ENCODE peak calls at places on chromosomes 3 and 15, in seven cellular contexts. One of them, this sample, is unnamed.

GRCh38 chr3:194265505-194265892 is 85.6 kb downstream of the CPN2 start:
- DNase-seq in K562: no peak
- DNase-seq in HCT116: no peak
- DNase-seq in DND-41: no peak
- DNase-seq in colonic mucosa: peak; percentile 64
- DNase-seq in BE2C: peak; percentile 73
- DNase-seq in IMR-90: peak; percentile 93
- DNase-seq in this sample: peak; percentile 97

GRCh38 chr3:113968986-113969385 is 21.2 kb downstream of the ZDHHC23 start:
- DNase-seq in K562: no peak
- DNase-seq in HCT116: no peak
- DNase-seq in DND-41: no peak
- DNase-seq in colonic mucosa: no peak
- DNase-seq in BE2C: no peak
- DNase-seq in IMR-90: no peak
- DNase-seq in this sample: no peak

GRCh38 chr3:42691861-42692666 is 6.7 kb downstream of the KLHL40 start:
- DNase-seq in K562: no peak
- DNase-seq in HCT116: no peak
- DNase-seq in DND-41: no peak
- DNase-seq in colonic mucosa: no peak
- DNase-seq in BE2C: no peak
- DNase-seq in IMR-90: no peak
- DNase-seq in this sample: no peak

GRCh38 chr3:141271279-141272033 is 39.8 kb downstream of the PXYLP1 start:
- DNase-seq in K562: no peak
- DNase-seq in HCT116: no peak
- DNase-seq in DND-41: no peak
- DNase-seq in colonic mucosa: no peak
- DNase-seq in BE2C: no peak
- DNase-seq in IMR-90: no peak
- DNase-seq in this sample: no peak

GRCh38 chr15:38883987-38884386 is 319.4 kb upstream of the RASGRP1 start:
- DNase-seq in K562: no peak
- DNase-seq in HCT116: no peak
- DNase-seq in DND-41: no peak
- DNase-seq in colonic mucosa: no peak
- DNase-seq in BE2C: peak; percentile 43
- DNase-seq in IMR-90: peak; percentile 27
- DNase-seq in this sample: no peak

GRCh38 chr15:52678036-52678467 is 1.1 kb downstream of the ATOSA start:
- DNase-seq in K562: peak; percentile 61
- DNase-seq in HCT116: no peak
- DNase-seq in DND-41: peak; percentile 56
- DNase-seq in colonic mucosa: peak; percentile 70
- DNase-seq in BE2C: peak; percentile 45
- DNase-seq in IMR-90: peak; percentile 65
- DNase-seq in this sample: peak; percentile 73

GRCh38 chr3:52848617-52849016 is 13.8 kb upstream of the MUSTN1 start:
- DNase-seq in K562: peak; percentile 37
- DNase-seq in HCT116: no peak
- DNase-seq in DND-41: no peak
- DNase-seq in colonic mucosa: no peak
- DNase-seq in BE2C: no peak
- DNase-seq in IMR-90: peak; percentile 91
- DNase-seq in this sample: peak; percentile 51

GRCh38 chr3:134307425-134307824 is 56.8 kb upstream of the RYK start:
- DNase-seq in K562: no peak
- DNase-seq in HCT116: no peak
- DNase-seq in DND-41: no peak
- DNase-seq in colonic mucosa: no peak
- DNase-seq in BE2C: no peak
- DNase-seq in IMR-90: no peak
- DNase-seq in this sample: no peak

GRCh38 chr3:49161808-49162530 is 4.2 kb downstream of the CCDC71 start:
- DNase-seq in K562: no peak
- DNase-seq in HCT116: no peak
- DNase-seq in DND-41: no peak
- DNase-seq in colonic mucosa: no peak
- DNase-seq in BE2C: no peak
- DNase-seq in IMR-90: no peak
- DNase-seq in this sample: no peak

GRCh38 chr15:72515591-72516389 is 41.7 kb downstream of the ARIH1 start:
- DNase-seq in K562: no peak
- DNase-seq in HCT116: no peak
- DNase-seq in DND-41: no peak
- DNase-seq in colonic mucosa: no peak
- DNase-seq in BE2C: no peak
- DNase-seq in IMR-90: peak; percentile 20
- DNase-seq in this sample: no peak

GRCh38 chr3:134348524-134348923 is 25.7 kb downstream of the AMOTL2 start:
- DNase-seq in K562: no peak
- DNase-seq in HCT116: peak; percentile 48
- DNase-seq in DND-41: no peak
- DNase-seq in colonic mucosa: no peak
- DNase-seq in BE2C: no peak
- DNase-seq in IMR-90: peak; percentile 80
- DNase-seq in this sample: peak; percentile 88

GRCh38 chr15:87733005-87733404 is 523.5 kb downstream of the NTRK3 start:
- DNase-seq in K562: no peak
- DNase-seq in HCT116: no peak
- DNase-seq in DND-41: no peak
- DNase-seq in colonic mucosa: no peak
- DNase-seq in BE2C: peak; percentile 40
- DNase-seq in IMR-90: peak; percentile 50
- DNase-seq in this sample: no peak

GRCh38 chr15:68389936-68390790 is 41.8 kb downstream of the ITGA11 start:
- DNase-seq in K562: no peak
- DNase-seq in HCT116: no peak
- DNase-seq in DND-41: no peak
- DNase-seq in colonic mucosa: no peak
- DNase-seq in BE2C: peak; percentile 20
- DNase-seq in IMR-90: peak; percentile 74
- DNase-seq in this sample: no peak

GRCh38 chr3:140953028-140953960 is 11.7 kb downstream of the SLC25A36 start:
- DNase-seq in K562: peak; percentile 65
- DNase-seq in HCT116: no peak
- DNase-seq in DND-41: no peak
- DNase-seq in colonic mucosa: no peak
- DNase-seq in BE2C: no peak
- DNase-seq in IMR-90: peak; percentile 81
- DNase-seq in this sample: no peak

GRCh38 chr3:47496892-47497291 is 16.6 kb downstream of the ELP6 start:
- DNase-seq in K562: no peak
- DNase-seq in HCT116: no peak
- DNase-seq in DND-41: no peak
- DNase-seq in colonic mucosa: no peak
- DNase-seq in BE2C: no peak
- DNase-seq in IMR-90: no peak
- DNase-seq in this sample: no peak

GRCh38 chr3:25686766-25687165 is 22.1 kb upstream of the TOP2B start:
- DNase-seq in K562: no peak
- DNase-seq in HCT116: no peak
- DNase-seq in DND-41: no peak
- DNase-seq in colonic mucosa: no peak
- DNase-seq in BE2C: no peak
- DNase-seq in IMR-90: no peak
- DNase-seq in this sample: no peak

GRCh38 chr3:143331336-143331735 is 211.8 kb downstream of the CHST2 start:
- DNase-seq in K562: no peak
- DNase-seq in HCT116: no peak
- DNase-seq in DND-41: no peak
- DNase-seq in colonic mucosa: no peak
- DNase-seq in BE2C: no peak
- DNase-seq in IMR-90: no peak
- DNase-seq in this sample: peak; percentile 75

GRCh38 chr15:99619712-99620111 is 53.9 kb downstream of the MEF2A start:
- DNase-seq in K562: no peak
- DNase-seq in HCT116: no peak
- DNase-seq in DND-41: no peak
- DNase-seq in colonic mucosa: no peak
- DNase-seq in BE2C: no peak
- DNase-seq in IMR-90: peak; percentile 40
- DNase-seq in this sample: no peak

GRCh38 chr15:68550498-68551295 is 28.1 kb upstream of the CORO2B start:
- DNase-seq in K562: peak; percentile 72
- DNase-seq in HCT116: peak; percentile 48
- DNase-seq in DND-41: peak; percentile 61
- DNase-seq in colonic mucosa: peak; percentile 77
- DNase-seq in BE2C: peak; percentile 83
- DNase-seq in IMR-90: peak; percentile 44
- DNase-seq in this sample: peak; percentile 44

GRCh38 chr3:100954199-100954935 is 38.9 kb downstream of the ABI3BP start:
- DNase-seq in K562: no peak
- DNase-seq in HCT116: no peak
- DNase-seq in DND-41: no peak
- DNase-seq in colonic mucosa: no peak
- DNase-seq in BE2C: no peak
- DNase-seq in IMR-90: peak; percentile 47
- DNase-seq in this sample: no peak

DNA sequence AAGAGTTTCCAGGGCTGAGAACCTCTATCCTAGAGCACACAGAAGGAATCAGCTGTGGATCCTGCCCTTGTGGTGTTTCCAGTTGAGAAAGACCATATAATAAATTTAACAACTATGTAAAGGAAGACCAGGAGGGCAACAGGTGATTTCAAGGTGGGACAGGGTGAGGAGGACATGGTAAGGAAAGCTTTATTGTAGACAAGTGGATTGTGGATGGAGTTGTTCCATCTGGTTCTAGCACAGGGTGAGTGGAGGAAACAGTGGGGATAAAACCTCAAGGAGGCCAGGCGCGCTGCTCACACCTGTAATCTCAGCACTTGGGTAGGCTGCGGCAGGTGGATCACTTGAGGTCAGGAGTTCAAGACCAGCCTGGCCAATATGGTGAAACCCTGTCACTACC is 17.1 kb downstream of the SIAH2 start:
- DNase-seq in K562: no peak
- DNase-seq in HCT116: no peak
- DNase-seq in DND-41: no peak
- DNase-seq in colonic mucosa: no peak
- DNase-seq in BE2C: no peak
- DNase-seq in IMR-90: no peak
- DNase-seq in this sample: no peak
- H3K9me3 ChIP-seq in K562: no peaks in the 10 kb centered on the region
- H3K9me3 ChIP-seq in HCT116: no peaks in the 10 kb centered on the region
- H3K9me3 ChIP-seq in DND-41: no peaks in the 10 kb centered on the region
- H3K9me3 ChIP-seq in colonic mucosa: no peaks in the 10 kb centered on the region
- H3K9me3 ChIP-seq in BE2C: no peaks in the 10 kb centered on the region
- H3K9me3 ChIP-seq in IMR-90: no peaks in the 10 kb centered on the region
- H3K9me3 ChIP-seq in this sample: no peaks in the 10 kb centered on the region

GRCh38 chr3:80395023-80395422 is 627.2 kb upstream of the ROBO1 start:
- DNase-seq in K562: no peak
- DNase-seq in HCT116: no peak
- DNase-seq in DND-41: no peak
- DNase-seq in colonic mucosa: no peak
- DNase-seq in BE2C: no peak
- DNase-seq in IMR-90: no peak
- DNase-seq in this sample: no peak

DNA sequence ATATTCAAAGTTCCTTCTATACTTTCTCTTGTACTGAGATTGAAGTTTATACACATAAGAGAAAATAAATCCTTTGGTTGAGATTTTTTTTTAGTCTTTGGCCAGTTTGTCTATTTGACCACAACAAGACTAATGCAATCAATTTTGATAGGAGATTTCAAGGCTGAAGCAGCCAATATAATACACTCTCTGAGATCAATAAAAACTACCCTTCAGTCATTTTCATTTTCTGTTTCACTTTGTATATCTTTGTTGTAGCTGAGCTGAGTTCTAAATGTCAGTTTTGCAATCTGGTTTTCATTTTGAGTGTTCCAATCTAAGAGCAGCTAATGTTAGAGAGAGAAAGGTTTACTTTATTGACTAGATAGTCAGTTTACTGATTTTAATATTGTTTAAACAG is 623.8 kb upstream of the ROBO1 start:
- DNase-seq in K562: no peak
- DNase-seq in HCT116: no peak
- DNase-seq in DND-41: no peak
- DNase-seq in colonic mucosa: no peak
- DNase-seq in BE2C: no peak
- DNase-seq in IMR-90: no peak
- DNase-seq in this sample: no peak
- H3K4me3 ChIP-seq in K562: no peak overlapping the region
- H3K4me3 ChIP-seq in HCT116: no peak overlapping the region
- H3K4me3 ChIP-seq in DND-41: no peak overlapping the region
- H3K4me3 ChIP-seq in colonic mucosa: no peak overlapping the region
- H3K4me3 ChIP-seq in BE2C: no peak overlapping the region
- H3K4me3 ChIP-seq in IMR-90: no peak overlapping the region
- H3K4me3 ChIP-seq in this sample: no peak overlapping the region

GRCh38 chr15:89359471-89360293 is 25.1 kb upstream of the POLG start:
- DNase-seq in K562: no peak
- DNase-seq in HCT116: no peak
- DNase-seq in DND-41: no peak
- DNase-seq in colonic mucosa: no peak
- DNase-seq in BE2C: no peak
- DNase-seq in IMR-90: no peak
- DNase-seq in this sample: no peak

GRCh38 chr15:89358435-89358754 is 23.8 kb upstream of the POLG start:
- DNase-seq in K562: no peak
- DNase-seq in HCT116: no peak
- DNase-seq in DND-41: peak; percentile 77
- DNase-seq in colonic mucosa: no peak
- DNase-seq in BE2C: no peak
- DNase-seq in IMR-90: no peak
- DNase-seq in this sample: no peak

GRCh38 chr15:89358755-89359439 is 24.3 kb upstream of the POLG start:
- DNase-seq in K562: peak; percentile 86
- DNase-seq in HCT116: peak; percentile 59
- DNase-seq in DND-41: no peak
- DNase-seq in colonic mucosa: peak; percentile 71
- DNase-seq in BE2C: peak; percentile 78
- DNase-seq in IMR-90: peak; percentile 56
- DNase-seq in this sample: peak; percentile 64

GRCh38 chr15:89353991-89354390 is 19.4 kb upstream of the POLG start:
- DNase-seq in K562: no peak
- DNase-seq in HCT116: no peak
- DNase-seq in DND-41: no peak
- DNase-seq in colonic mucosa: no peak
- DNase-seq in BE2C: no peak
- DNase-seq in IMR-90: no peak
- DNase-seq in this sample: no peak

GRCh38 chr15:89356634-89357298 is 22.1 kb upstream of the POLG start:
- DNase-seq in K562: no peak
- DNase-seq in HCT116: no peak
- DNase-seq in DND-41: no peak
- DNase-seq in colonic mucosa: no peak
- DNase-seq in BE2C: peak; percentile 58
- DNase-seq in IMR-90: no peak
- DNase-seq in this sample: peak; percentile 33
- H3K27me3 ChIP-seq in K562: peaks cover 83% of the 10 kb centered on the region
- H3K27me3 ChIP-seq in HCT116: peaks cover 10% of the 10 kb centered on the region
- H3K27me3 ChIP-seq in DND-41: peaks cover 9% of the 10 kb centered on the region
- H3K27me3 ChIP-seq in colonic mucosa: peaks cover 36% of the 10 kb centered on the region
- H3K27me3 ChIP-seq in BE2C: peaks cover 4% of the 10 kb centered on the region
- H3K27me3 ChIP-seq in IMR-90: peaks cover 69% of the 10 kb centered on the region
- H3K27me3 ChIP-seq in this sample: peaks cover 66% of the 10 kb centered on the region

DNA sequence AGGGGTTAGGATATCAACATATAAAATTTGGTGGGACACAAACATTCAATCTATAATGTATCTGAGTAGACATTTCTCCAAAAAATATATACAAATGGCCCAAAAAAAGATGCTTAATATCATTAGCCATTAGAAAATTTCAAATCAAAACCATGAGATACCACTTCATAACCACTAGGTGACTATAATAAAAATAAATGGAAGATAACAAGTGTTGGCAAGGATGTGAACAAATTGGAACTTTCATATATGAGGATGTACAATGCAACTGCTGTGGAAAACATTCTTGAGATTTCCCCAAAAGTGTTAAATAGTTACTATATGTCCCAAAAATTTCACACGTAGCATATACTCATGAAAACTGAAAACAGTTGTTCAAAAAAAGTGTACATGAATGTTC is 36.5 kb upstream of the WNT7A start:
- DNase-seq in K562: no peak
- DNase-seq in HCT116: no peak
- DNase-seq in DND-41: no peak
- DNase-seq in colonic mucosa: no peak
- DNase-seq in BE2C: no peak
- DNase-seq in IMR-90: no peak
- DNase-seq in this sample: no peak
- H3K9me3 ChIP-seq in K562: no peaks in the 10 kb centered on the region
- H3K9me3 ChIP-seq in HCT116: no peaks in the 10 kb centered on the region
- H3K9me3 ChIP-seq in DND-41: no peaks in the 10 kb centered on the region
- H3K9me3 ChIP-seq in colonic mucosa: no peaks in the 10 kb centered on the region
- H3K9me3 ChIP-seq in BE2C: no peaks in the 10 kb centered on the region
- H3K9me3 ChIP-seq in IMR-90: no peaks in the 10 kb centered on the region
- H3K9me3 ChIP-seq in this sample: no peaks in the 10 kb centered on the region

This sample was measured in MG63.